ENCODE peak calls at places on chromosomes 4 and X, in ten cellular contexts. A is T-helper 22 cell, R is hypothalamus, X is T-helper 9 cell, Z is head of caudate nucleus, Y is retina, P is T-helper 17 cell, E is lower lobe of right lung, I is H7, J is T-helper 2 cell. F is an unnamed sample.

GRCh38 chr4:110197421-110198398 is 705 bp downstream of the ELOVL6 start:
- DNase-seq in A (no peak), R (peak), X (peak), Z (peak), Y (peak), P (peak), E (no peak), I (peak), J (no peak), F (peak)

GRCh38 chr4:188975271-188975670 is 836.0 kb downstream of the TRIML1 start:
- DNase-seq in A (no peak), R (no peak), X (no peak), Z (no peak), Y (no peak), P (no peak), E (no peak), I (peak), J (no peak), F (peak)

GRCh38 chr4:54281060-54281781 is 52.1 kb downstream of the PDGFRA start:
- DNase-seq in A (no peak), R (no peak), X (no peak), Z (no peak), Y (no peak), P (no peak), E (peak), I (no peak), J (no peak), F (no peak)

GRCh38 chrX:39491548-39492297 is 606.0 kb downstream of the BCOR start:
- DNase-seq in A (peak), R (no peak), X (peak), Z (no peak), Y (no peak), P (peak), E (no peak), I (peak), J (no peak), F (peak)

GRCh38 chrX:37846141-37846540 is 1.2 kb downstream of the DYNLT3 start:
- DNase-seq in A (no peak), R (no peak), X (no peak), Z (no peak), Y (no peak), P (no peak), E (no peak), I (no peak), J (no peak), F (no peak)

GRCh38 chr4:7328913-7329638 is 105.7 kb downstream of the PSAPL1 start:
- DNase-seq in A (no peak), R (no peak), X (no peak), Z (peak), Y (no peak), P (no peak), E (peak), I (no peak), J (no peak), F (no peak)

GRCh38 chr4:159446266-159446976 is 343.5 kb downstream of the RAPGEF2 start:
- DNase-seq in A (no peak), R (no peak), X (no peak), Z (peak), Y (peak), P (no peak), E (no peak), I (peak), J (no peak), F (peak)

GRCh38 chrX:69539437-69539836 is 35.3 kb downstream of the NALF2 start:
- DNase-seq in A (no peak), R (no peak), X (no peak), Z (no peak), Y (no peak), P (no peak), E (no peak), I (no peak), J (no peak), F (peak)

GRCh38 chrX:69195197-69195596 is 29.9 kb upstream of the PJA1 start:
- DNase-seq in A (no peak), R (no peak), X (no peak), Z (no peak), Y (no peak), P (no peak), E (no peak), I (no peak), J (no peak), F (peak)

GRCh38 chr4:84324850-84325249 is 174.2 kb downstream of the NKX6-1 start:
- DNase-seq in A (no peak), R (no peak), X (no peak), Z (no peak), Y (peak), P (no peak), E (no peak), I (peak), J (no peak), F (peak)

GRCh38 chr4:185559913-185560281 is 24.6 kb upstream of the PDLIM3 start:
- DNase-seq in A (no peak), R (no peak), X (no peak), Z (peak), Y (no peak), P (no peak), E (no peak), I (no peak), J (no peak), F (no peak)

GRCh38 chr4:160956875-160957274 is 1206.9 kb downstream of the FSTL5 start:
- DNase-seq in A (no peak), R (no peak), X (no peak), Z (no peak), Y (no peak), P (no peak), E (no peak), I (no peak), J (no peak), F (no peak)

GRCh38 chr4:106529348-106530033 is 160.9 kb upstream of the GIMD1 start:
- DNase-seq in A (no peak), R (no peak), X (no peak), Z (no peak), Y (no peak), P (no peak), E (no peak), I (no peak), J (no peak), F (no peak)

GRCh38 chrX:151153086-151153485 is 23.3 kb upstream of the GPR50 start:
- DNase-seq in A (no peak), R (no peak), X (no peak), Z (no peak), Y (peak), P (no peak), E (no peak), I (peak), J (no peak), F (peak)

GRCh38 chrX:134371133-134371532 is 88.8 kb upstream of the HPRT1 start:
- DNase-seq in A (no peak), R (no peak), X (no peak), Z (no peak), Y (no peak), P (no peak), E (no peak), I (no peak), J (no peak), F (no peak)